ENCODE peak calls at places on chromosome 10, in four cellular contexts. V is stimulated activated CD4-positive, alpha-beta T cell treated with anti-CD3 and anti-CD28 coated beads, Interleukin-2, amount 100 ng/mL, for 48 hours; O is ureter; S is cardiac fibroblast. F is an unnamed sample.

GRCh38 chr10:26048756-26049155 is 114.7 kb downstream of the MYO3A start:
- DNase-seq in V (no peak), O (no peak), S (no peak), F (no peak)

GRCh38 chr10:24935504-24936292 is 16.7 kb downstream of the PRTFDC1 start:
- DNase-seq in V (no peak), O (no peak), S (no peak), F (no peak)

GRCh38 chr10:17425584-17426262 is 28.7 kb downstream of the ST8SIA6 start:
- DNase-seq in V (no peak), O (no peak), S (no peak), F (no peak)

GRCh38 chr10:72729528-72729927 is 37.6 kb downstream of the MCU start:
- DNase-seq in V (no peak), O (no peak), S (peak; percentile 49), F (no peak)

GRCh38 chr10:69961168-69961863 is 91.3 kb upstream of the MACROH2A2 start:
- DNase-seq in V (no peak), O (peak; percentile 32), S (no peak), F (no peak)

GRCh38 chr10:110827410-110827809 is 44.3 kb upstream of the PDCD4 start:
- DNase-seq in V (no peak), O (no peak), S (peak; percentile 46), F (no peak)

GRCh38 chr10:103781329-103782061 is 73.9 kb downstream of the SH3PXD2A start:
- DNase-seq in V (no peak), O (no peak), S (peak; percentile 89), F (no peak)

GRCh38 chr10:121058082-121058481 is 206.9 kb downstream of the WDR11 start:
- DNase-seq in V (no peak), O (no peak), S (no peak), F (no peak)

GRCh38 chr10:94358480-94358879 is 4.3 kb downstream of the NOC3L start:
- DNase-seq in V (no peak), O (no peak), S (peak; percentile 91), F (no peak)

GRCh38 chr10:60291354-60291930 is 98.2 kb downstream of the ANK3 start:
- DNase-seq in V (no peak), O (no peak), S (peak; percentile 82), F (no peak)

GRCh38 chr10:101785801-101786200 is 2.6 kb upstream of the NPM3 start:
- DNase-seq in V (no peak), O (no peak), S (no peak), F (no peak)

GRCh38 chr10:35696392-35696791 is 54.3 kb upstream of the FZD8 start:
- DNase-seq in V (no peak), O (no peak), S (no peak), F (no peak)

GRCh38 chr10:124820121-124820520 is 18.5 kb downstream of the ABRAXAS2 start:
- DNase-seq in V (no peak), O (no peak), S (no peak), F (no peak)

GRCh38 chr10:93604145-93604544 is 3.1 kb upstream of the RBP4 start:
- DNase-seq in V (no peak), O (no peak), S (no peak), F (no peak)

GRCh38 chr10:88728107-88728763 is 22.2 kb downstream of the LIPK start:
- DNase-seq in V (peak; percentile 60), O (no peak), S (peak; percentile 52), F (no peak)

GRCh38 chr10:95517536-95518454 is 43.4 kb downstream of the SORBS1 start:
- DNase-seq in V (no peak), O (peak; percentile 59), S (peak; percentile 66), F (no peak)